ENCODE peak calls at places on chromosomes 2 and 18, in nine cellular contexts. W is HEK293T, K is NCI-H1417, D is LNCaP clone FGC, U is A549, I is T-helper 9 cell, Y is heart right ventricle, Z is HuH-7, X is iris pigment epithelial cell. C is an unnamed sample.

GRCh38 chr2:234839285-234839684 is 112.5 kb upstream of the SH3BP4 start:
- DNase-seq in Z (no peak), X (no peak), W (no peak), I (no peak), Y (no peak), U (no peak), D (no peak), K (no peak), C (no peak)

GRCh38 chr2:99488999-99489757 is 639 bp downstream of the REV1 start:
- DNase-seq in U (peak), W (peak), K (peak), Z (peak), I (peak), X (peak), D (no peak), Y (peak), C (no peak)

GRCh38 chr2:236679906-236680305 is 110.3 kb downstream of the ACKR3 start:
- DNase-seq in Z (no peak), Y (no peak), D (peak), X (no peak), K (no peak), U (no peak), I (no peak), W (no peak), C (no peak)

GRCh38 chr18:25454270-25454659 is 102.3 kb upstream of the ZNF521 start:
- DNase-seq in X (no peak), U (no peak), Y (no peak), W (no peak), Z (no peak), I (no peak), D (no peak), K (no peak), C (no peak)

GRCh38 chr2:12486205-12487118 is 230.3 kb upstream of the TRIB2 start:
- DNase-seq in Y (no peak), I (no peak), K (no peak), X (peak), U (peak), W (no peak), Z (no peak), D (no peak), C (no peak)

GRCh38 chr2:80437959-80438358 is 133.4 kb upstream of the LRRTM1 start:
- DNase-seq in X (no peak), I (no peak), Z (no peak), Y (no peak), K (no peak), U (no peak), W (no peak), D (no peak), C (no peak)

GRCh38 chr2:218799990-218800389 is 18.0 kb downstream of the CYP27A1 start:
- DNase-seq in Z (no peak), K (no peak), D (no peak), Y (no peak), I (no peak), W (no peak), U (no peak), X (no peak), C (no peak)

GRCh38 chr2:73043978-73044832 is 27.3 kb downstream of the SFXN5 start:
- DNase-seq in W (no peak), K (no peak), I (no peak), X (no peak), Y (no peak), U (no peak), Z (no peak), D (no peak), C (no peak)

GRCh38 chr2:170466632-170467031 is 248.5 kb upstream of the SP5 start:
- DNase-seq in W (no peak), X (no peak), Z (no peak), I (no peak), K (no peak), U (no peak), D (no peak), Y (no peak), C (no peak)

GRCh38 chr2:121360566-121361300 is 75.7 kb upstream of the TFCP2L1 start:
- DNase-seq in Y (peak), X (peak), D (peak), U (peak), Z (no peak), I (no peak), W (no peak), K (no peak), C (no peak)

GRCh38 chr18:7532942-7533341 is 34.2 kb upstream of the PTPRM start:
- DNase-seq in W (no peak), I (no peak), U (no peak), K (no peak), X (no peak), D (no peak), Y (no peak), Z (no peak), C (no peak)

GRCh38 chr2:160294339-160294803 is 94.3 kb upstream of the ITGB6 start:
- DNase-seq in X (peak), D (no peak), W (no peak), Z (no peak), U (no peak), Y (no peak), I (no peak), K (no peak), C (no peak)

GRCh38 chr2:108349571-108349928 is 28.2 kb upstream of the SULT1C4 start:
- DNase-seq in D (no peak), W (no peak), K (no peak), I (no peak), X (no peak), U (no peak), Z (no peak), Y (no peak), C (no peak)

GRCh38 chr2:240557101-240557751 is 562 bp downstream of the ANKMY1 start:
- DNase-seq in I (no peak), W (no peak), D (no peak), K (no peak), Z (no peak), Y (peak), U (no peak), X (no peak), C (no peak)

GRCh38 chr2:37780097-37780676 is 108.7 kb upstream of the CDC42EP3 start:
- DNase-seq in K (no peak), Y (no peak), W (no peak), D (no peak), U (no peak), Z (no peak), X (peak), I (no peak), C (no peak)

GRCh38 chr2:47016172-47016913 is 100.7 kb upstream of the MCFD2 start:
- DNase-seq in Y (no peak), W (peak), I (no peak), U (peak), Z (peak), D (peak), K (no peak), X (peak), C (no peak)

GRCh38 chr2:16662440-16662839 is 3.2 kb downstream of the CYRIA start:
- DNase-seq in D (no peak), U (no peak), K (no peak), W (no peak), I (no peak), Y (no peak), X (peak), Z (no peak), C (no peak)

GRCh38 chr18:70419526-70419925 is 130.7 kb downstream of the SOCS6 start:
- DNase-seq in D (no peak), U (no peak), Z (no peak), W (no peak), X (peak), Y (no peak), I (no peak), K (no peak), C (no peak)

GRCh38 chr18:36628435-36629094 is 200.2 kb downstream of the TPGS2 start:
- DNase-seq in Y (no peak), I (no peak), X (peak), W (no peak), U (no peak), Z (peak), D (no peak), K (no peak), C (no peak)

GRCh38 chr2:28025116-28025515 is 134.6 kb downstream of the BABAM2 start:
- DNase-seq in K (no peak), W (no peak), D (no peak), I (no peak), Y (no peak), Z (no peak), U (no peak), X (no peak), C (no peak)

GRCh38 chr2:85745619-85746018 is 8.2 kb upstream of the ATOH8 start:
- DNase-seq in U (no peak), K (no peak), Z (no peak), W (no peak), Y (no peak), I (no peak), X (no peak), D (no peak), C (no peak)

GRCh38 chr2:1430491-1430890 is 17.2 kb downstream of the TPO start:
- DNase-seq in Y (no peak), K (no peak), I (no peak), U (no peak), D (no peak), Z (no peak), X (no peak), W (no peak), C (no peak)

GRCh38 chr18:79574938-79575525 is 104.6 kb upstream of the CTDP1 start:
- DNase-seq in X (no peak), I (no peak), Z (no peak), W (no peak), K (no peak), D (no peak), Y (no peak), U (no peak), C (no peak)

GRCh38 chr18:48300463-48300961 is 108.7 kb downstream of the ZBTB7C start:
- DNase-seq in U (no peak), Y (no peak), Z (no peak), X (no peak), D (no peak), W (no peak), I (no peak), K (peak), C (no peak)

GRCh38 chr2:29033172-29033571 is 41.2 kb downstream of the PCARE start:
- DNase-seq in Z (peak), D (no peak), Y (no peak), X (peak), W (no peak), U (peak), I (no peak), K (no peak), C (no peak)

GRCh38 chr18:74778191-74778847 is 180.6 kb downstream of the ZNF407 start:
- DNase-seq in Z (no peak), I (no peak), Y (no peak), K (no peak), X (peak), D (no peak), W (no peak), U (no peak), C (no peak)

GRCh38 chr2:215746507-215747243 is 266.7 kb downstream of the MREG start:
- DNase-seq in Y (no peak), X (no peak), D (no peak), U (no peak), Z (no peak), W (no peak), I (no peak), K (no peak), C (no peak)

GRCh38 chr2:68698567-68699377 is 35.8 kb upstream of the ARHGAP25 start:
- DNase-seq in Z (no peak), X (no peak), K (peak), U (no peak), D (no peak), Y (no peak), I (no peak), W (no peak), C (no peak)

GRCh38 chr2:218878941-218879761 is 1.5 kb upstream of the WNT10A start:
- DNase-seq in I (no peak), D (no peak), U (no peak), X (no peak), Y (no peak), W (no peak), K (peak), Z (no peak), C (no peak)

GRCh38 chr18:63762518-63762917 is 12.7 kb upstream of the SERPINB7 start:
- DNase-seq in U (no peak), D (no peak), I (no peak), W (no peak), K (no peak), Z (no peak), X (peak), Y (no peak), C (no peak)